ENCODE peak calls at places on chromosomes 11 and 22, in six cellular contexts. One of them, this sample, is unnamed.
A peak's percentile ranks its signal among the peaks of the same experiment; 100 is the strongest.

GRCh38 chr22:43838161-43838560 is 24.2 kb downstream of the SULT4A1 start:
- DNase-seq in kidney tubule cell: no peak
- DNase-seq in NCI-H1417: no peak
- DNase-seq in substantia nigra: no peak
- DNase-seq in stimulated activated CD8-positive, alpha-beta memory T cell treated with anti-CD3 and anti-CD28 coated beads, Interleukin-4, amount 100 ng/mL, for 1 hour: no peak
- DNase-seq in Kasumi-1: no peak
- DNase-seq in this sample: no peak

GRCh38 chr11:121523581-121524232 is 70.9 kb upstream of the SORL1-AS1 start:
- DNase-seq in stimulated activated CD8-positive, alpha-beta memory T cell treated with anti-CD3 and anti-CD28 coated beads, Interleukin-4, amount 100 ng/mL, for 1 hour: no peak
- DNase-seq in substantia nigra: no peak
- DNase-seq in NCI-H1417: peak; percentile 66
- DNase-seq in kidney tubule cell: no peak
- DNase-seq in Kasumi-1: no peak
- DNase-seq in this sample: no peak

GRCh38 chr11:93478841-93479240 is 64.3 kb downstream of the SMCO4 start:
- DNase-seq in stimulated activated CD8-positive, alpha-beta memory T cell treated with anti-CD3 and anti-CD28 coated beads, Interleukin-4, amount 100 ng/mL, for 1 hour: no peak
- DNase-seq in Kasumi-1: no peak
- DNase-seq in kidney tubule cell: no peak
- DNase-seq in substantia nigra: no peak
- DNase-seq in NCI-H1417: no peak
- DNase-seq in this sample: no peak

GRCh38 chr11:75771646-75772410 is 3.2 kb downstream of the DGAT2 start:
- DNase-seq in substantia nigra: no peak
- DNase-seq in Kasumi-1: no peak
- DNase-seq in NCI-H1417: no peak
- DNase-seq in stimulated activated CD8-positive, alpha-beta memory T cell treated with anti-CD3 and anti-CD28 coated beads, Interleukin-4, amount 100 ng/mL, for 1 hour: no peak
- DNase-seq in kidney tubule cell: peak; percentile 44
- DNase-seq in this sample: no peak

GRCh38 chr11:114296979-114297372 is 777 bp downstream of the NNMT start:
- DNase-seq in substantia nigra: no peak
- DNase-seq in stimulated activated CD8-positive, alpha-beta memory T cell treated with anti-CD3 and anti-CD28 coated beads, Interleukin-4, amount 100 ng/mL, for 1 hour: no peak
- DNase-seq in kidney tubule cell: no peak
- DNase-seq in NCI-H1417: no peak
- DNase-seq in Kasumi-1: no peak
- DNase-seq in this sample: no peak

GRCh38 chr11:17713851-17714250 is 5.5 kb upstream of the MYOD1 start:
- DNase-seq in Kasumi-1: no peak
- DNase-seq in substantia nigra: no peak
- DNase-seq in stimulated activated CD8-positive, alpha-beta memory T cell treated with anti-CD3 and anti-CD28 coated beads, Interleukin-4, amount 100 ng/mL, for 1 hour: no peak
- DNase-seq in kidney tubule cell: no peak
- DNase-seq in NCI-H1417: no peak
- DNase-seq in this sample: no peak

GRCh38 chr11:115364892-115365291 is 139.3 kb downstream of the CADM1 start:
- DNase-seq in Kasumi-1: no peak
- DNase-seq in stimulated activated CD8-positive, alpha-beta memory T cell treated with anti-CD3 and anti-CD28 coated beads, Interleukin-4, amount 100 ng/mL, for 1 hour: no peak
- DNase-seq in substantia nigra: no peak
- DNase-seq in kidney tubule cell: peak; percentile 25
- DNase-seq in NCI-H1417: no peak
- DNase-seq in this sample: no peak

GRCh38 chr22:28222976-28223375 is 303.9 kb upstream of the PITPNB start:
- DNase-seq in NCI-H1417: no peak
- DNase-seq in stimulated activated CD8-positive, alpha-beta memory T cell treated with anti-CD3 and anti-CD28 coated beads, Interleukin-4, amount 100 ng/mL, for 1 hour: no peak
- DNase-seq in substantia nigra: no peak
- DNase-seq in Kasumi-1: no peak
- DNase-seq in kidney tubule cell: no peak
- DNase-seq in this sample: no peak

GRCh38 chr22:25105817-25106650 is 93.6 kb upstream of the CRYBB3 start:
- DNase-seq in NCI-H1417: no peak
- DNase-seq in substantia nigra: no peak
- DNase-seq in kidney tubule cell: peak; percentile 35
- DNase-seq in Kasumi-1: no peak
- DNase-seq in stimulated activated CD8-positive, alpha-beta memory T cell treated with anti-CD3 and anti-CD28 coated beads, Interleukin-4, amount 100 ng/mL, for 1 hour: no peak
- DNase-seq in this sample: no peak

GRCh38 chr11:113623114-113623513 is 83.0 kb downstream of the TMPRSS5 start:
- DNase-seq in stimulated activated CD8-positive, alpha-beta memory T cell treated with anti-CD3 and anti-CD28 coated beads, Interleukin-4, amount 100 ng/mL, for 1 hour: no peak
- DNase-seq in kidney tubule cell: no peak
- DNase-seq in Kasumi-1: no peak
- DNase-seq in substantia nigra: no peak
- DNase-seq in NCI-H1417: no peak
- DNase-seq in this sample: no peak

GRCh38 chr22:49202226-49202625 is 625.4 kb downstream of the BRD1 start:
- DNase-seq in Kasumi-1: no peak
- DNase-seq in stimulated activated CD8-positive, alpha-beta memory T cell treated with anti-CD3 and anti-CD28 coated beads, Interleukin-4, amount 100 ng/mL, for 1 hour: no peak
- DNase-seq in kidney tubule cell: no peak
- DNase-seq in NCI-H1417: no peak
- DNase-seq in substantia nigra: no peak
- DNase-seq in this sample: no peak

GRCh38 chr11:87097582-87097981 is 59.8 kb downstream of the TMEM135 start:
- DNase-seq in kidney tubule cell: peak; percentile 49
- DNase-seq in NCI-H1417: peak; percentile 4
- DNase-seq in substantia nigra: no peak
- DNase-seq in Kasumi-1: peak; percentile 95
- DNase-seq in stimulated activated CD8-positive, alpha-beta memory T cell treated with anti-CD3 and anti-CD28 coated beads, Interleukin-4, amount 100 ng/mL, for 1 hour: no peak
- DNase-seq in this sample: peak; percentile 6

GRCh38 chr22:20945578-20945934 is 21.5 kb upstream of the AIFM3 start:
- DNase-seq in Kasumi-1: no peak
- DNase-seq in NCI-H1417: no peak
- DNase-seq in stimulated activated CD8-positive, alpha-beta memory T cell treated with anti-CD3 and anti-CD28 coated beads, Interleukin-4, amount 100 ng/mL, for 1 hour: no peak
- DNase-seq in kidney tubule cell: no peak
- DNase-seq in substantia nigra: no peak
- DNase-seq in this sample: no peak

GRCh38 chr11:126817096-126817495 is 183.5 kb downstream of the KIRREL3 start:
- DNase-seq in substantia nigra: no peak
- DNase-seq in NCI-H1417: no peak
- DNase-seq in Kasumi-1: no peak
- DNase-seq in kidney tubule cell: peak; percentile 65
- DNase-seq in stimulated activated CD8-positive, alpha-beta memory T cell treated with anti-CD3 and anti-CD28 coated beads, Interleukin-4, amount 100 ng/mL, for 1 hour: no peak
- DNase-seq in this sample: no peak

GRCh38 chr22:46054091-46054877 is 77.3 kb upstream of the WNT7B start:
- DNase-seq in NCI-H1417: peak; percentile 20
- DNase-seq in kidney tubule cell: peak; percentile 82
- DNase-seq in substantia nigra: no peak
- DNase-seq in Kasumi-1: peak; percentile 28
- DNase-seq in stimulated activated CD8-positive, alpha-beta memory T cell treated with anti-CD3 and anti-CD28 coated beads, Interleukin-4, amount 100 ng/mL, for 1 hour: no peak
- DNase-seq in this sample: no peak

GRCh38 chr22:37249946-37250345 is 5.9 kb upstream of the RAC2 start:
- DNase-seq in Kasumi-1: no peak
- DNase-seq in stimulated activated CD8-positive, alpha-beta memory T cell treated with anti-CD3 and anti-CD28 coated beads, Interleukin-4, amount 100 ng/mL, for 1 hour: no peak
- DNase-seq in substantia nigra: no peak
- DNase-seq in NCI-H1417: no peak
- DNase-seq in kidney tubule cell: no peak
- DNase-seq in this sample: no peak

GRCh38 chr11:57763568-57763967 is 2.0 kb downstream of the CTNND1 start:
- DNase-seq in substantia nigra: no peak
- DNase-seq in kidney tubule cell: peak; percentile 52
- DNase-seq in Kasumi-1: no peak
- DNase-seq in stimulated activated CD8-positive, alpha-beta memory T cell treated with anti-CD3 and anti-CD28 coated beads, Interleukin-4, amount 100 ng/mL, for 1 hour: no peak
- DNase-seq in NCI-H1417: no peak
- DNase-seq in this sample: peak; percentile 29

GRCh38 chr22:47301820-47302475 is 539.5 kb downstream of the TBC1D22A start:
- DNase-seq in stimulated activated CD8-positive, alpha-beta memory T cell treated with anti-CD3 and anti-CD28 coated beads, Interleukin-4, amount 100 ng/mL, for 1 hour: no peak
- DNase-seq in Kasumi-1: no peak
- DNase-seq in kidney tubule cell: no peak
- DNase-seq in substantia nigra: no peak
- DNase-seq in NCI-H1417: no peak
- DNase-seq in this sample: no peak

GRCh38 chr11:69667619-69668604 is 7.2 kb downstream of the LTO1 start:
- DNase-seq in NCI-H1417: no peak
- DNase-seq in stimulated activated CD8-positive, alpha-beta memory T cell treated with anti-CD3 and anti-CD28 coated beads, Interleukin-4, amount 100 ng/mL, for 1 hour: no peak
- DNase-seq in substantia nigra: no peak
- DNase-seq in Kasumi-1: no peak
- DNase-seq in kidney tubule cell: no peak
- DNase-seq in this sample: no peak

GRCh38 chr11:132685174-132685611 is 847.1 kb downstream of the OPCML start:
- DNase-seq in NCI-H1417: no peak
- DNase-seq in Kasumi-1: no peak
- DNase-seq in stimulated activated CD8-positive, alpha-beta memory T cell treated with anti-CD3 and anti-CD28 coated beads, Interleukin-4, amount 100 ng/mL, for 1 hour: no peak
- DNase-seq in kidney tubule cell: peak; percentile 24
- DNase-seq in substantia nigra: no peak
- DNase-seq in this sample: no peak

GRCh38 chr11:106087815-106088435 is 10.5 kb downstream of the AASDHPPT start:
- DNase-seq in Kasumi-1: peak; percentile 56
- DNase-seq in substantia nigra: no peak
- DNase-seq in kidney tubule cell: peak; percentile 54
- DNase-seq in stimulated activated CD8-positive, alpha-beta memory T cell treated with anti-CD3 and anti-CD28 coated beads, Interleukin-4, amount 100 ng/mL, for 1 hour: no peak
- DNase-seq in NCI-H1417: peak; percentile 10
- DNase-seq in this sample: peak; percentile 63

GRCh38 chr11:86698634-86699033 is 26.2 kb upstream of the ME3 start:
- DNase-seq in substantia nigra: no peak
- DNase-seq in kidney tubule cell: no peak
- DNase-seq in NCI-H1417: no peak
- DNase-seq in Kasumi-1: no peak
- DNase-seq in stimulated activated CD8-positive, alpha-beta memory T cell treated with anti-CD3 and anti-CD28 coated beads, Interleukin-4, amount 100 ng/mL, for 1 hour: no peak
- DNase-seq in this sample: no peak

GRCh38 chr11:7332451-7332850 is 80.7 kb downstream of the SYT9 start:
- DNase-seq in stimulated activated CD8-positive, alpha-beta memory T cell treated with anti-CD3 and anti-CD28 coated beads, Interleukin-4, amount 100 ng/mL, for 1 hour: no peak
- DNase-seq in substantia nigra: no peak
- DNase-seq in kidney tubule cell: no peak
- DNase-seq in Kasumi-1: no peak
- DNase-seq in NCI-H1417: no peak
- DNase-seq in this sample: no peak

GRCh38 chr11:44534215-44534711 is 31.2 kb upstream of the CD82 start:
- DNase-seq in NCI-H1417: no peak
- DNase-seq in stimulated activated CD8-positive, alpha-beta memory T cell treated with anti-CD3 and anti-CD28 coated beads, Interleukin-4, amount 100 ng/mL, for 1 hour: no peak
- DNase-seq in substantia nigra: no peak
- DNase-seq in Kasumi-1: no peak
- DNase-seq in kidney tubule cell: no peak
- DNase-seq in this sample: no peak

GRCh38 chr11:9753031-9753430 is 89.2 kb downstream of the SWAP70 start:
- DNase-seq in NCI-H1417: no peak
- DNase-seq in substantia nigra: no peak
- DNase-seq in Kasumi-1: peak; percentile 4
- DNase-seq in stimulated activated CD8-positive, alpha-beta memory T cell treated with anti-CD3 and anti-CD28 coated beads, Interleukin-4, amount 100 ng/mL, for 1 hour: no peak
- DNase-seq in kidney tubule cell: peak; percentile 68
- DNase-seq in this sample: no peak

GRCh38 chr22:27534720-27535125 is 266.8 kb downstream of the MN1 start:
- DNase-seq in substantia nigra: no peak
- DNase-seq in Kasumi-1: no peak
- DNase-seq in stimulated activated CD8-positive, alpha-beta memory T cell treated with anti-CD3 and anti-CD28 coated beads, Interleukin-4, amount 100 ng/mL, for 1 hour: no peak
- DNase-seq in NCI-H1417: no peak
- DNase-seq in kidney tubule cell: no peak
- DNase-seq in this sample: no peak

GRCh38 chr22:21760640-21761039 is 25.0 kb upstream of the YPEL1 start:
- DNase-seq in kidney tubule cell: no peak
- DNase-seq in substantia nigra: no peak
- DNase-seq in stimulated activated CD8-positive, alpha-beta memory T cell treated with anti-CD3 and anti-CD28 coated beads, Interleukin-4, amount 100 ng/mL, for 1 hour: no peak
- DNase-seq in NCI-H1417: peak; percentile 28
- DNase-seq in Kasumi-1: peak; percentile 13
- DNase-seq in this sample: no peak

GRCh38 chr11:71150859-71151258 is 101.5 kb downstream of the SHANK2 start:
- DNase-seq in Kasumi-1: no peak
- DNase-seq in substantia nigra: no peak
- DNase-seq in NCI-H1417: no peak
- DNase-seq in stimulated activated CD8-positive, alpha-beta memory T cell treated with anti-CD3 and anti-CD28 coated beads, Interleukin-4, amount 100 ng/mL, for 1 hour: no peak
- DNase-seq in kidney tubule cell: no peak
- DNase-seq in this sample: no peak

GRCh38 chr11:68684385-68685356 is at the start of gene GAL:
- DNase-seq in kidney tubule cell: peak; percentile 31
- DNase-seq in stimulated activated CD8-positive, alpha-beta memory T cell treated with anti-CD3 and anti-CD28 coated beads, Interleukin-4, amount 100 ng/mL, for 1 hour: no peak
- DNase-seq in Kasumi-1: no peak
- DNase-seq in substantia nigra: no peak
- DNase-seq in NCI-H1417: no peak
- DNase-seq in this sample: no peak

GRCh38 chr11:72314600-72315386 is 70.8 kb upstream of the PHOX2A start:
- DNase-seq in stimulated activated CD8-positive, alpha-beta memory T cell treated with anti-CD3 and anti-CD28 coated beads, Interleukin-4, amount 100 ng/mL, for 1 hour: no peak
- DNase-seq in NCI-H1417: no peak
- DNase-seq in Kasumi-1: no peak
- DNase-seq in kidney tubule cell: no peak
- DNase-seq in substantia nigra: no peak
- DNase-seq in this sample: no peak

GRCh38 chr11:37952035-37952434 is 1354.0 kb upstream of the RAG2 start:
- DNase-seq in substantia nigra: no peak
- DNase-seq in stimulated activated CD8-positive, alpha-beta memory T cell treated with anti-CD3 and anti-CD28 coated beads, Interleukin-4, amount 100 ng/mL, for 1 hour: no peak
- DNase-seq in kidney tubule cell: no peak
- DNase-seq in Kasumi-1: no peak
- DNase-seq in NCI-H1417: no peak
- DNase-seq in this sample: no peak

GRCh38 chr11:19697721-19698121 is 14.9 kb upstream of the NAV2 start:
- DNase-seq in stimulated activated CD8-positive, alpha-beta memory T cell treated with anti-CD3 and anti-CD28 coated beads, Interleukin-4, amount 100 ng/mL, for 1 hour: no peak
- DNase-seq in Kasumi-1: no peak
- DNase-seq in substantia nigra: no peak
- DNase-seq in NCI-H1417: no peak
- DNase-seq in kidney tubule cell: no peak
- DNase-seq in this sample: no peak

GRCh38 chr11:124745270-124745834 is 5.6 kb downstream of the NRGN start:
- DNase-seq in substantia nigra: no peak
- DNase-seq in stimulated activated CD8-positive, alpha-beta memory T cell treated with anti-CD3 and anti-CD28 coated beads, Interleukin-4, amount 100 ng/mL, for 1 hour: no peak
- DNase-seq in Kasumi-1: no peak
- DNase-seq in kidney tubule cell: no peak
- DNase-seq in NCI-H1417: no peak
- DNase-seq in this sample: no peak